ENCODE peak calls at places on chromosomes 13 and 19, in six cellular contexts. Y is tibial nerve, O is Peyer's patch, Z is GM12878, S is adrenal gland, D is spleen. H is an unnamed sample.

GRCh38 chr19:49662011-49662410 is 3.6 kb downstream of the IRF3 start:
- DNase-seq in D (no peak), Z (no peak), Y (no peak), S (no peak), O (no peak), H (no peak)

GRCh38 chr19:34257559-34257924 is 3.2 kb downstream of the GARRE1 start:
- DNase-seq in S (no peak), O (no peak), Y (no peak), Z (no peak), D (no peak), H (no peak)

GRCh38 chr13:113499936-113500335 is 9.4 kb upstream of the DCUN1D2 start:
- DNase-seq in O (no peak), Y (no peak), D (no peak), S (no peak), Z (no peak), H (no peak)

GRCh38 chr19:12913871-12914690 is 5.0 kb downstream of the SYCE2 start:
- DNase-seq in Y (peak), Z (no peak), O (peak), D (peak), S (no peak), H (no peak)

GRCh38 chr13:52665325-52665724 is 12.7 kb downstream of the SUGT1 start:
- DNase-seq in D (no peak), O (no peak), S (no peak), Z (no peak), Y (no peak), H (no peak)

GRCh38 chr19:18419195-18419698 is at the start of gene SSBP4:
- DNase-seq in Z (no peak), D (peak), S (peak), Y (peak), O (peak), H (no peak)

GRCh38 chr13:91946498-91947070 is 548.2 kb downstream of the GPC5 start:
- DNase-seq in D (no peak), S (no peak), O (no peak), Y (no peak), Z (no peak), H (no peak)

GRCh38 chr13:111652676-111653075 is 332.2 kb downstream of the TEX29 start:
- DNase-seq in D (no peak), O (no peak), Y (no peak), S (no peak), Z (no peak), H (no peak)

GRCh38 chr13:80251403-80251802 is 89.5 kb downstream of the SPRY2 start:
- DNase-seq in O (no peak), Y (peak), Z (no peak), D (no peak), S (no peak), H (no peak)

GRCh38 chr19:8050274-8051096 is 2.1 kb upstream of the CCL25 start:
- DNase-seq in D (peak), Y (peak), S (peak), O (peak), Z (peak), H (peak)

GRCh38 chr19:34960940-34961679 is 2.9 kb downstream of the ZNF792 start:
- DNase-seq in Z (no peak), O (no peak), Y (no peak), S (no peak), D (peak), H (no peak)

GRCh38 chr13:73702419-73703071 is 431.7 kb downstream of the KLF12 start:
- DNase-seq in Z (peak), Y (no peak), O (no peak), D (no peak), S (no peak), H (no peak)

GRCh38 chr13:50842711-50843255 is 709 bp downstream of the DLEU7 start:
- DNase-seq in Y (no peak), D (peak), Z (no peak), O (no peak), S (no peak), H (no peak)

GRCh38 chr13:105670179-105671015 is 865.1 kb downstream of the EFNB2 start:
- DNase-seq in D (no peak), Z (no peak), O (no peak), S (no peak), Y (no peak), H (no peak)

GRCh38 chr13:41680900-41681299 is 223.6 kb downstream of the RGCC start:
- DNase-seq in Z (no peak), O (no peak), S (no peak), D (no peak), Y (no peak), H (no peak)

GRCh38 chr19:18051887-18052286 is 34.8 kb downstream of the IL12RB1 start:
- DNase-seq in Z (no peak), D (no peak), O (no peak), Y (no peak), S (no peak), H (no peak)

GRCh38 chr19:39858541-39858940 is 12.4 kb upstream of the FBL start:
- DNase-seq in S (peak), D (peak), O (no peak), Y (no peak), Z (no peak), H (no peak)

GRCh38 chr13:96898855-96899254 is 95.4 kb downstream of the OXGR1 start:
- DNase-seq in Z (no peak), D (no peak), O (no peak), S (no peak), Y (no peak), H (no peak)

GRCh38 chr19:40632311-40633036 is 31.3 kb downstream of the LTBP4 start:
- DNase-seq in Z (no peak), D (no peak), O (no peak), S (no peak), Y (no peak), H (no peak)

GRCh38 chr19:29117926-29118325 is 95.0 kb downstream of the UQCRFS1 start:
- DNase-seq in Y (no peak), O (no peak), Z (no peak), S (no peak), D (no peak), H (no peak)

GRCh38 chr13:113840541-113841354 is 23.1 kb downstream of the GAS6 start:
- DNase-seq in D (peak), O (no peak), Y (no peak), Z (no peak), S (no peak), H (no peak)

GRCh38 chr13:55219538-55219937 is 1921.2 kb upstream of the PRR20A start:
- DNase-seq in D (no peak), S (no peak), O (no peak), Z (no peak), Y (no peak), H (no peak)

GRCh38 chr13:46866150-46866549 is 30.7 kb downstream of the HTR2A start:
- DNase-seq in Z (no peak), O (peak), D (no peak), S (no peak), Y (peak), H (no peak)

GRCh38 chr19:38685666-38686529 is 38.4 kb downstream of the ACTN4 start:
- DNase-seq in Z (no peak), D (no peak), Y (no peak), S (no peak), O (no peak), H (no peak)

GRCh38 chr13:84684804-84685203 is 802.5 kb upstream of the SLITRK1 start:
- DNase-seq in Z (no peak), O (no peak), Y (no peak), S (no peak), D (no peak), H (no peak)

GRCh38 chr19:51339687-51340656 is 2.0 kb downstream of the VSIG10L start:
- DNase-seq in Y (peak), S (peak), D (peak), Z (peak), O (peak), H (peak)

GRCh38 chr19:51337861-51338562 is 3.9 kb downstream of the VSIG10L start:
- DNase-seq in O (no peak), Y (no peak), S (no peak), Z (no peak), D (no peak), H (no peak)

GRCh38 chr19:51337141-51337860 is 4.6 kb downstream of the VSIG10L start:
- DNase-seq in S (no peak), O (no peak), D (no peak), Z (no peak), Y (no peak), H (no peak)

GRCh38 chr19:51339313-51339686 is 2.6 kb downstream of the VSIG10L start:
- DNase-seq in Y (no peak), O (no peak), Z (no peak), D (no peak), S (no peak), H (no peak)

GRCh38 chr19:51338563-51339312 is 3.2 kb downstream of the VSIG10L start:
- DNase-seq in Z (peak), D (peak), O (peak), Y (peak), S (peak), H (peak)
- TF ChIP-seq POLR2A in Z (peak), D (no peak), O (no peak), Y (no peak), S (no peak), H (no peak)

DNA sequence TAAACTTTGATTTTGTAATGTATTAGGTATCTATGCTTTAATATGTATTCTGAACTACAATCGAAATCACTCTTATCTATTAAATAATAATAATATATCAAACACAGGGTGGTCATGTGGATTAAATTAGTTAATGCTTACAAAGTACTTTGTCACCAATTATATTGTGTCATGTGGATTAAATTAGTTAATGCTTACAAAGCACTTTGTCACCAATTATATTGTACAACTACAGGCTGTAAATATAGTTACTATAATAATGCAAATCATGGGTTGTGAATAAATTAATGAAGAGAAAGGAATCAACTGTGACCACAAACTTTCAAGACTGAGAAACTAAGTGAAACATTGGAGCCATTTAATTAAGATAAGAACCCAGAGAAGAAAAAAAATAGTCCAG is 1929.1 kb upstream of the PCDH20 start:
- DNase-seq in D (no peak), Y (no peak), Z (no peak), S (no peak), O (no peak), H (no peak)
- H3K27ac ChIP-seq in D (no peak), Y (no peak), Z (no peak), S (no peak), O (no peak), H (no peak)

GRCh38 chr13:27621366-27622101 is at the start of gene POLR1D:
- DNase-seq in D (peak), O (peak), S (peak), Z (peak), Y (peak), H (peak)

GRCh38 chr13:27619711-27620376 is 485 bp downstream of the LNX2 start:
- DNase-seq in S (peak), Y (no peak), O (peak), Z (no peak), D (peak), H (peak)

GRCh38 chr13:27619093-27619705 is 1.1 kb downstream of the LNX2 start:
- DNase-seq in Y (no peak), D (no peak), Z (no peak), O (no peak), S (no peak), H (no peak)

GRCh38 chr13:27621116-27621365 is 651 bp upstream of the POLR1D start:
- DNase-seq in O (no peak), D (no peak), Z (no peak), Y (no peak), S (no peak), H (no peak)

GRCh38 chr13:27620377-27621115 is at the start of gene LNX2:
- DNase-seq in Z (peak), D (peak), O (peak), S (peak), Y (peak), H (peak)
- TF ChIP-seq POLR2A in Z (peak), D (no peak), O (peak), S (peak), Y (peak), H (no peak)

DNA sequence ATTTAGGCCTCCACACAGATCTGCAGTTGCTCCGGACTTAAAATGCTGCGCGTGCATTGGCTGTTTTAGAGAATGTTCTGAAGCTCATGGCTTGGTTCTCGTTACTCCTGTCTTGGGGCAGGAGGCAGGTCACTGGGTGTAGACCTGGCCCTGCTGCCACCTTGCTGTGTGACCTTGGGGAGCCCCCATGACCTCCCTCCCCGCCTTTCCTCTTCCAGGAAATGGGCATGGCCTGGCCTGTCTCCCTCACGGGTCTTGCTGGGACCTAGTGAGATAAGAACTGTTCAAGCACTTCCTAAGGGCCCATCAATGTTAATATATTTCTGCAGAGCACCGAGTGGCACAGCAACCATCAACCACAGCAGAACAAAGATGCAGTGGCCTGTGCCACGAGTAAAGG is 49.4 kb downstream of the KLF2 start:
- DNase-seq in O (no peak), Z (no peak), D (peak), S (no peak), Y (no peak), H (no peak)
- H3K27ac ChIP-seq in O (peak), Z (no peak), D (peak), S (no peak), Y (no peak), H (no peak)

GRCh38 chr13:19957320-19958118 is 1.0 kb upstream of the ZMYM2 start:
- DNase-seq in O (peak), Y (peak), Z (peak), D (peak), S (peak), H (peak)
- TF ChIP-seq POLR2A in O (peak), Y (no peak), Z (peak), D (no peak), S (peak), H (no peak)

DNA sequence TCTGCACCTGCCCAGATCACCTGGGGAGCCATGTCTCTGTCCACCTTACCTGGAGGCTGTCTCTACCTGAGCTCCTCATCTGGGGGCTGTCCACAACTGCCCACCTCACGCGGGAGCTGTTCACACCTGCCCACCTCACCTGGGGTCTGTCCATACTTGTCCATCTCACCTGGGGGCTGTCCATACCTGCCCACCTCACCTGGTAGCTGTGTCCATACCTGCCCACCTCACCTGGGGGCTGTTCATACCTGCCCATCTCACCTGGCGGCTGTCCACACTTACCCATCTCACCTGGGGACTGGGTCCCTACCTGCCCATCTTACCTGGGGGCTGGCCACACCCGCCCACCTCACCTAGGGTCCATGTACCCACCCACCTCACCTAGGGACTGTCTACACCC is 10.0 kb upstream of the CPAMD8 start:
- DNase-seq in O (no peak), Y (no peak), S (no peak), Z (no peak), D (no peak), H (no peak)
- H3K27ac ChIP-seq in O (no peak), Y (no peak), S (no peak), Z (no peak), D (no peak), H (no peak)

GRCh38 chr19:41958367-41959055 is 610 bp downstream of the RABAC1 start:
- DNase-seq in S (peak), Z (no peak), D (peak), O (peak), Y (peak), H (peak)
- TF ChIP-seq POLR2A in S (peak), Z (peak), D (no peak), O (peak), Y (no peak), H (no peak)